ENCODE peak calls at places on chromosomes 11 and 22, in four cellular contexts. C is cardiac muscle cell, K is MM.1S, U is fibroblast of lung. Z is an unnamed sample.

GRCh38 chr11:76667856-76668255 is 2.7 kb downstream of the LRRC32 start:
- DNase-seq in U (no peak), K (no peak), C (no peak), Z (no peak)

GRCh38 chr11:72676874-72677341 is 2.7 kb upstream of the PDE2A start:
- DNase-seq in U (peak; percentile 44), K (peak; percentile 38), C (peak; percentile 93), Z (no peak)

GRCh38 chr11:100832851-100833250 is 145.8 kb downstream of the ARHGAP42 start:
- DNase-seq in K (no peak), C (no peak), U (no peak), Z (no peak)

GRCh38 chr11:70174846-70175764 is 28.0 kb upstream of the FADD start:
- DNase-seq in C (no peak), U (no peak), K (no peak), Z (no peak)

GRCh38 chr22:39151329-39151975 is 1.0 kb downstream of the CBX7 start:
- DNase-seq in U (no peak), C (no peak), K (peak; percentile 36), Z (no peak)

GRCh38 chr11:69398529-69399492 is 82.7 kb upstream of the LINC01488 start:
- DNase-seq in U (peak; percentile 72), K (no peak), C (no peak), Z (no peak)

GRCh38 chr11:106133529-106133928 is 56.1 kb downstream of the AASDHPPT start:
- DNase-seq in C (peak; percentile 27), K (no peak), U (no peak), Z (no peak)

GRCh38 chr11:18594999-18595749 is 4.4 kb upstream of the MISFA start:
- DNase-seq in C (no peak), K (no peak), U (no peak), Z (no peak)

GRCh38 chr11:22702022-22702421 is 35.6 kb downstream of the GAS2 start:
- DNase-seq in K (no peak), C (no peak), U (no peak), Z (no peak)

GRCh38 chr11:61023086-61024035 is 51.9 kb downstream of the CD6 start:
- DNase-seq in U (no peak), K (no peak), C (no peak), Z (no peak)

GRCh38 chr11:33699515-33700424 is 856 bp downstream of the C11orf91 start:
- DNase-seq in K (no peak), U (no peak), C (no peak), Z (no peak)
- H3K27ac ChIP-seq in K (no peak overlapping the region), U (peak overlapping the region; percentile 80), C (no peak overlapping the region), Z (peak overlapping the region; percentile 80)

GRCh38 chr22:43169310-43170130 is 17.4 kb downstream of the TTLL12 start:
- DNase-seq in C (no peak), K (no peak), U (no peak), Z (no peak)

GRCh38 chr22:43166132-43166930 is 15.0 kb downstream of the TSPO start:
- DNase-seq in C (no peak), K (no peak), U (no peak), Z (no peak)

GRCh38 chr22:43168416-43169309 is 17.3 kb downstream of the TSPO start:
- DNase-seq in U (peak; percentile 45), K (no peak), C (no peak), Z (no peak)

GRCh38 chr22:43164636-43165035 is 13.3 kb downstream of the TSPO start:
- DNase-seq in K (no peak), U (no peak), C (no peak), Z (no peak)

DNA sequence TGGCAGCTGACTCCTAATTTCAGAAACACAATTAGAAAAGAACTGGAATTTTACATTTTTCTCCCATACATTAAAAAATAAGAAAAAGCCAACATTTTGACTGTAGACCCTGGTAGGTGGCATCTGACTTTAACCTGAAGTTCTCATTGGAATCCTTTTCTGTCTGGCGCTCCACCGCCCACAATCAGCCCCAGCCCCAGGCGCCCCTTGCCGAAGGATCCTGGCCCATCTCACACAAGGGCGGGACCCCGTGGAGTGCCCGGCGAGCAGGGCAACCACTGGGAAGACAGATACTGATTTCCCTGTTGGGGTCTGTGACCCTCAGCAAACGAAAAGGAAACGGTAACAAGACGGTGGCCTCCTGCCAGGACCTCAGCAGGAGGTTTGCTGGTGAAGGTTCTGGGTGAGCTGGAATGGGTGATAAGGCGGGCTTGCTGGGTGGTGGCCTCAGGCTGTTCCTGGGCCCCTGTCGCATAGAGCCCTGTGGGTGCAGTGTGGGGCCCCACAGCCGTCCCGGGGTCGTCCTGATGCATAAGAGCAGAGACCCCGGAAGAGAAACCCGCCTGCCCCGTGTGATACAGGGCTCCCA is 15.7 kb downstream of the TSPO start:
- DNase-seq in U (no peak), C (no peak), K (no peak), Z (no peak)
- H3K27ac ChIP-seq in U (no peak overlapping the region), C (no peak overlapping the region), K (no peak overlapping the region), Z (no peak overlapping the region)

GRCh38 chr11:67052891-67053290 is 3.8 kb upstream of the RHOD start:
- DNase-seq in U (no peak), C (no peak), K (no peak), Z (no peak)
- H3K27ac ChIP-seq in U (no peak overlapping the region), C (no peak overlapping the region), K (no peak overlapping the region), Z (no peak overlapping the region)

GRCh38 chr22:19958083-19959042 is 16.7 kb upstream of the TXNRD2 start:
- DNase-seq in K (no peak), C (no peak), U (peak; percentile 33), Z (no peak)

GRCh38 chr22:19960491-19961200 is 19.0 kb upstream of the TXNRD2 start:
- DNase-seq in C (no peak), K (no peak), U (no peak), Z (no peak)

GRCh38 chr22:19957445-19957844 is 15.8 kb upstream of the TXNRD2 start:
- DNase-seq in K (no peak), C (no peak), U (no peak), Z (no peak)

GRCh38 chr22:19959587-19960490 is 18.2 kb upstream of the TXNRD2 start:
- DNase-seq in K (no peak), C (no peak), U (no peak), Z (no peak)

DNA sequence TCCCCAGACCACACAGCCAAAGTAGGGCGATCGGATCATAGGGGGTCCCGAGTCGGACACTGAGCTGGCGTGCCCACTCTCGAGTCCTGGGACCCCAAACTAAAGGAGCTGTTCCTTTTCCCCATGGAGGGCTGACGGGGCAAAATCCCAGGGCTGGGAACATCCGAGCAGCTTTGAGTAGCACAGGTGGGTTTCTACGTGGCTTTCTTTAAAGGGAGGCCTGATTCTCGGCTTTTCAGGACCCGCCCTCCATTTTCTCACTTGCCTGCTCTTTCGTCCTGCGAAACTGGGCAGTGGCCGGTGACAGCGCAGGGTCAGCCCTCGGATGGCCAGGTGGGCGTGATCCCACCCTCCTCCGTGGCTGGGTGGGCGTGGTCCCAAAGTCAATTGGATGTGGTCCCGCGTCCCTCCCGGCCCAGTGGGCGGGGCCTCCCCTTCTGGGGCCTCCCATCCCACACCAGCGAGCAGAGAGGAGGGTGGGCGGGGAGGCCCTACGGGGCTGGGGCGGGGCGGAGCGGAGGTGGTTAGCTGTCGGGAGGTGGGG is 17.5 kb upstream of the TXNRD2 start:
- DNase-seq in U (peak; percentile 76), K (no peak), C (peak; percentile 99), Z (no peak)
- H3K27ac ChIP-seq in U (no peak overlapping the region), K (no peak overlapping the region), C (no peak overlapping the region), Z (no peak overlapping the region)

DNA sequence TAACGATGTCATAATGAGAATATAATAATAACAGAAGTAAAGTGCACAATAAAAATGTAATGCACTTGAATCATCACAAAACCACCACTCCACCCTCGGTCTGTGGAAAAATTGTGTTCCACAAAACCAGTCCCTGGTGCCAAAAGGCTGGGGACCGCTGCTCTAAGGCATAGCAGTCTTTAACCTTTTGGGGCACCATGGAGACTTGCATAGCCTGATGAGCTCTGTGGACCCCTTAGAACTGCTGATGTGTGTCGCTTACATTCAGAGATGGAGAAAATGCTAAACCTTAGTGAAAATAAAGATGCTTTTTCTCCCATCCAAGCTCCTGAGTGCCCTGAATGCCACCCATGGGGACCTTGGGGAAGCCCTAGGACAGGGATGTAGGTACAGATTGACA is 87.6 kb upstream of the SEPTIN5 start:
- DNase-seq in K (no peak), C (no peak), U (no peak), Z (no peak)
- H3K27ac ChIP-seq in K (no peak overlapping the region), C (no peak overlapping the region), U (no peak overlapping the region), Z (no peak overlapping the region)

DNA sequence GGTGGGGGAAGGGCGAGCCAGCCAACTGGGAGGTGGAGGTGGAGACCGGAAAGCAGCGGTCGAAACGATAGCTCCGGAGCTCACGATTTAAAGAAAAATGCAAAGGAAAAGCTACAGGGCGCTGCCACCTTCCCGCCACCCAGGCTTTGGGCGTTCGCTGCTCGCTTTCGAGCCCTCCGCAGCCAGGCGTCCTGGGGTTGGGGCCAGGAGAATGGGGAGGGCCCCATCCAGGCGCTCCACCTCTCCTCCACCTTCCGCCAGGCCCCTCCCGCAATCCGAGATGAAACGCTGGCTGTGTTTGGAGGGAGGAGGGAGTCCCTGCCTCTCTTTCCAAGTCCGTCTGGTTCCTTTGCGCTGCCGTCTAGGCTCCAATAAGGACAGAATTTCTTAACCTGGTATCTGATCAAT is 452 bp upstream of the ABTB2 start:
- DNase-seq in C (peak; percentile 77), U (peak; percentile 76), K (no peak), Z (no peak)
- H3K27ac ChIP-seq in C (no peak overlapping the region), U (no peak overlapping the region), K (peak overlapping the region; percentile 43), Z (no peak overlapping the region)

GRCh38 chr11:7596975-7597391 is 76.3 kb downstream of the CYB5R2 start:
- DNase-seq in C (no peak), K (no peak), U (no peak), Z (no peak)
- H3K27ac ChIP-seq in C (no peak overlapping the region), K (no peak overlapping the region), U (no peak overlapping the region), Z (no peak overlapping the region)

DNA sequence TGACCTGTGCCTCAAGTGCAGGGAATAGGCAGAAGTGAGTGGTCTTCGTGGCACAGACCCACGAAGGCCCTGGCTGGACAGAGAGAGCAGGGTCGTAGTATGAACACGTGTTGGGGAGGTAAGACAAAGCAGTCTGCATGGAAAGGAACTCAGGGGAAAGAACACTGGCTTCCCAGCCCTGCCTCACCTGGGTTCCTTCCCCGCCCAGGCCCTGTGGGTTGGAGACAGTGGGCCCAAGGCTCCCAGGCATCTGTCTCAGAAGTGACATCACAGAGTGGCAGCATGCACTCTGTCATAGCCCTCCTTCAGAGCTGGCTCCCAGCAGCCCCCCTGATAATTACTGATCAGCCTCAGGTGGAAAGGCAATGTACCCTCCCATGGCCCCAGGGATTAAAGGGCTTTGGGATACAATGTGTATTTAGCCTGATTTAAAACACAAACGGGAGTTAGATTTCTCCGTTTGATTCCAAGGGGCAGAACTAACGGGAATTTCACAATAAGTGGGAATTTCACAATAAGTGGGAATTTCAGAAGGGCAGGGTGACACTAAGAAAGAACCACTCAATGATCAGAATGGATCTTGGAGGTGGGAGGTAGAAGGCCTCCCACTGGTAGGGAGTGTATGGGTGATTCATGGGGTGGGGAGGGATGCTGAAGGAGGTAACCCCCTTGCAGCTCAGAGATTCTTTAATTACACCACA is 65.0 kb downstream of the SLC22A12 start:
- DNase-seq in K (no peak), C (no peak), U (no peak), Z (no peak)
- H3K27ac ChIP-seq in K (no peak overlapping the region), C (no peak overlapping the region), U (no peak overlapping the region), Z (peak overlapping the region; percentile 47)